ENCODE peak calls at places on chromosomes 5 and 9, in four cellular contexts. D is uterus, K is brain microvascular endothelial cell, R is GM23338. O is an unnamed sample.

GRCh38 chr5:16522096-16522495 is 56.5 kb upstream of the ZNF622 start:
- DNase-seq in D (no peak), K (no peak), R (no peak), O (no peak)

GRCh38 chr5:151808451-151809169 is 36.9 kb downstream of the G3BP1 start:
- DNase-seq in D (no peak), K (no peak), R (no peak), O (no peak)

GRCh38 chr5:34854459-34855174 is 15.7 kb downstream of the TTC23L start:
- DNase-seq in D (no peak), K (no peak), R (no peak), O (no peak)

GRCh38 chr5:4547547-4547946 is 592.6 kb upstream of the ADAMTS16 start:
- DNase-seq in D (no peak), K (no peak), R (no peak), O (no peak)

GRCh38 chr9:37410354-37410861 is 12.1 kb upstream of the GRHPR start:
- DNase-seq in D (no peak), K (no peak), R (no peak), O (no peak)

GRCh38 chr9:80926611-80927010 is 762.7 kb downstream of the TLE1 start:
- DNase-seq in D (no peak), K (no peak), R (no peak), O (peak; percentile 60)

GRCh38 chr9:80842383-80842782 is 847.0 kb downstream of the TLE1 start:
- DNase-seq in D (peak; percentile 18), K (peak; percentile 3), R (no peak), O (no peak)

GRCh38 chr5:161190778-161191177 is 338.8 kb upstream of the ATP10B start:
- DNase-seq in D (no peak), K (no peak), R (no peak), O (no peak)

GRCh38 chr9:28839778-28840430 is 1266.6 kb upstream of the C9orf72 start:
- DNase-seq in D (no peak), K (no peak), R (no peak), O (no peak)

GRCh38 chr9:22201256-22201655 is 192.2 kb upstream of the CDKN2B start:
- DNase-seq in D (no peak), K (no peak), R (no peak), O (no peak)

GRCh38 chr5:133251296-133252132 is 199.7 kb downstream of the HSPA4 start:
- DNase-seq in D (no peak), K (no peak), R (no peak), O (no peak)

GRCh38 chr9:94801685-94802084 is 75.2 kb downstream of the AOPEP start:
- DNase-seq in D (no peak), K (no peak), R (no peak), O (no peak)

GRCh38 chr9:131976157-131976740 is 103.4 kb downstream of the MED27 start:
- DNase-seq in D (no peak), K (no peak), R (no peak), O (no peak)

GRCh38 chr9:131968632-131969031 is 111.0 kb downstream of the MED27 start:
- DNase-seq in D (no peak), K (no peak), R (no peak), O (no peak)

GRCh38 chr9:131972889-131973288 is 106.8 kb downstream of the MED27 start:
- DNase-seq in D (no peak), K (no peak), R (no peak), O (no peak)

GRCh38 chr9:131969469-131969989 is 110.1 kb downstream of the MED27 start:
- DNase-seq in D (no peak), K (no peak), R (no peak), O (no peak)

GRCh38 chr9:131971482-131972074 is 108.1 kb downstream of the MED27 start:
- DNase-seq in D (no peak), K (no peak), R (no peak), O (no peak)
- H3K27ac ChIP-seq in D (no peak overlapping the region), K (no peak overlapping the region), R (no peak overlapping the region), O (no peak overlapping the region)

GRCh38 chr5:43486353-43486752 is 2.7 kb upstream of the TMEM267 start:
- DNase-seq in D (no peak), K (no peak), R (no peak), O (no peak)

GRCh38 chr5:43485406-43485805 is 1.7 kb upstream of the TMEM267 start:
- DNase-seq in D (no peak), K (no peak), R (no peak), O (no peak)

GRCh38 chr5:43484049-43484849 is 584 bp upstream of the TMEM267 start:
- DNase-seq in D (peak; percentile 81), K (peak; percentile 84), R (peak; percentile 93), O (peak; percentile 85)

GRCh38 chr5:43483210-43484048 is at the start of gene TMEM267:
- DNase-seq in D (peak; percentile 93), K (peak; percentile 88), R (peak; percentile 92), O (peak; percentile 92)

DNA sequence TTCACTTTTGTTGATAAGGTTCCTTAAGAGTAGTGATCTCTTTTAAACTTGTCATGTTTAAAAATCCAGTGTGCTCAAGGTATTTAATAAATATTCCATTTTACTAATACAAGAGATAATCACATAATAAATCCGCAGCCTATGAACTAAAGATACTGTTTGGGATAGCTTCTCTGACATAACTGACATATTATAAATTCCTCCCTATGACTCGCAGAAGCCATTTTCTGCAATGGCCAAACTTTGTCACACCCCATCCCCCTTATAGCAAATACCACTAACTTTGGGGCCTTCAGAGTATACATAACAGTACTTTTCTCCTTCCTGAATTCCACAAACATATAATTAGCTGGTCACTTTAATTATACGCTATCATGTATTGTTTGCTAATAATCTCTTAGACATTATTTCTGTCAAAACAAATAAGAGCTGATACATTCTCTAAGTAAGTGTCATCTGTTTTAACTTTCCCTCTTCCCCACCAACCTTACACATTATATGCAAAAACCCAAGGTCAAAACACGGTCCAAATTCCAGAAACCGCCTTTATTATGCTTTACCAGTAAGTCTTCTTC is 1.1 kb downstream of the TMEM267 start:
- DNase-seq in D (no peak), K (peak; percentile 17), R (peak; percentile 27), O (no peak)
- H3K4me3 ChIP-seq in D (peak overlapping the region; percentile 92), K (peak overlapping the region; percentile 85), R (peak overlapping the region; percentile 73), O (peak overlapping the region; percentile 77)

DNA sequence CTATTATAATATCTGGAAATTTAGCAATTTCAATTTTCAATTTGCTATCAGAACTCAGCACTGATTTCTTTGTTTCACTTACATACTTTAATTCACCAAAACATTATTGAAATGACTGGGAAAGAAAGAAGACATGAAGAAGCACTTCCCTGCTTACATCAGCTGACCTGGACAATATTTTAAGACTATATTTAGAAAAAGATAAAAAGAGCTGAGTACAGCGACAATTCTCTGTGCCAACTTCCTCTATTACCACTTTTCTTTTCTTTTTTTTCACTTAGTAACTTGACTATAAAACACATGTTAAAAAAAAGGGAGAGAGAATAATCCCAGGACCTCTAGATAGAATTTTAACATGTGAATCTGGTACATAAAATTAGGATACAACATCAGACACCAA is 35.6 kb downstream of the MEF2C start:
- DNase-seq in D (no peak), K (no peak), R (no peak), O (no peak)
- H3K27ac ChIP-seq in D (no peak overlapping the region), K (no peak overlapping the region), R (no peak overlapping the region), O (no peak overlapping the region)

GRCh38 chr5:139481580-139482049 is 943 bp downstream of the STING1 start:
- DNase-seq in D (peak; percentile 38), K (no peak), R (peak; percentile 44), O (no peak)
- H3K4me3 ChIP-seq in D (peak overlapping the region; percentile 43), K (peak overlapping the region; percentile 56), R (no peak overlapping the region), O (peak overlapping the region; percentile 40)

DNA sequence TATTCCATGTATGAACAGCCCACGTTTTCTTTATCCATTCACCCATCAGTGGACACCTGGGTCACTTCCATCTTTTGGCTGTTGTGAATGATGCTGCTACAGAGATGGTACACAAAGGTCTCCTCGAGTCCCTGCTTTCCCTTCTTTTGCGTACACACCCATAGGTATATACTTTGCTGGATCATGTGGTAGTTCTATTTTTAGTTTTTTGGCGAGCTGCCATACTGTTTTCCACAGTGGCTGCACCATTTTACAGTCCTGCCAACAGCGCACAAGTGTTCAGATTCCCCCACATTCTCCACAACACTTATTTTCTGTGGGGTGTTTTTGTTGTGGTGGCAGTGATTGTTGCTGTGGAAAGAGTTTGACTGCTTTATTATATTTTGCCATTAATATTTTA is 16.2 kb downstream of the RAPGEF1 start:
- DNase-seq in D (no peak), K (no peak), R (no peak), O (no peak)
- H3K27ac ChIP-seq in D (no peak overlapping the region), K (no peak overlapping the region), R (no peak overlapping the region), O (no peak overlapping the region)

GRCh38 chr9:33372900-33373299 is 29.5 kb downstream of the AQP7 start:
- DNase-seq in D (no peak), K (no peak), R (no peak), O (no peak)

GRCh38 chr9:33374190-33374589 is 28.2 kb downstream of the AQP7 start:
- DNase-seq in D (no peak), K (no peak), R (no peak), O (no peak)

GRCh38 chr9:33375841-33376321 is 26.5 kb downstream of the AQP7 start:
- DNase-seq in D (peak; percentile 43), K (no peak), R (peak; percentile 2), O (no peak)

GRCh38 chr9:33375238-33375840 is 27.0 kb downstream of the AQP7 start:
- DNase-seq in D (no peak), K (no peak), R (peak; percentile 71), O (no peak)

GRCh38 chr9:33374634-33375237 is 27.6 kb downstream of the AQP7 start:
- DNase-seq in D (peak; percentile 68), K (peak; percentile 78), R (peak; percentile 94), O (peak; percentile 27)
- H3K4me3 ChIP-seq in D (no peak overlapping the region), K (peak overlapping the region; percentile 22), R (peak overlapping the region; percentile 40), O (no peak overlapping the region)

GRCh38 chr5:135030123-135030517 is 3.9 kb downstream of the PITX1 start:
- DNase-seq in D (no peak), K (no peak), R (no peak), O (no peak)

GRCh38 chr5:135030691-135031145 is 3.3 kb downstream of the PITX1 start:
- DNase-seq in D (no peak), K (no peak), R (peak; percentile 67), O (peak; percentile 86)

GRCh38 chr5:135028791-135029467 is 5.1 kb downstream of the PITX1 start:
- DNase-seq in D (no peak), K (no peak), R (peak; percentile 79), O (no peak)

GRCh38 chr5:135027699-135028615 is 6.1 kb downstream of the PITX1 start:
- DNase-seq in D (no peak), K (no peak), R (peak; percentile 52), O (no peak)

GRCh38 chr5:135029468-135030122 is 4.4 kb downstream of the PITX1 start:
- DNase-seq in D (no peak), K (no peak), R (no peak), O (no peak)
- H3K27ac ChIP-seq in D (no peak overlapping the region), K (no peak overlapping the region), R (no peak overlapping the region), O (no peak overlapping the region)